ENCODE peak calls at places on chromosomes 16 and 17, in ten cellular contexts. A, Y, K, N, O, E, J, U, C and X are unnamed samples.
A peak's percentile ranks its signal among the peaks of the same experiment; 100 is the strongest.

GRCh38 chr17:76241776-76242175 is 1.5 kb upstream of the RNF157 start:
- DNase-seq in A (no peak), Y (no peak), K (no peak), N (no peak), O (no peak), E (no peak), J (no peak), U (no peak), C (no peak), X (no peak)

GRCh38 chr17:2243953-2244352 is 59.6 kb downstream of the SMG6 start:
- DNase-seq in A (no peak), Y (no peak), K (no peak), N (no peak), O (no peak), E (no peak), J (no peak), U (no peak), C (no peak), X (no peak)

GRCh38 chr17:40063034-40063765 is 435 bp downstream of the THRA start:
- DNase-seq in A (peak; percentile 70), Y (no peak), K (peak; percentile 48), N (peak; percentile 81), O (peak; percentile 64), E (peak; percentile 51), J (no peak), U (peak; percentile 56), C (peak; percentile 61), X (no peak)

GRCh38 chr16:17294856-17295255 is 175.9 kb downstream of the XYLT1 start:
- DNase-seq in A (no peak), Y (no peak), K (no peak), N (no peak), O (no peak), E (no peak), J (no peak), U (no peak), C (no peak), X (no peak)

GRCh38 chr17:77316191-77316641 is 175.4 kb downstream of the SEC14L1 start:
- DNase-seq in A (peak; percentile 64), Y (no peak), K (no peak), N (peak; percentile 42), O (no peak), E (no peak), J (no peak), U (no peak), C (peak; percentile 92), X (no peak)

GRCh38 chr16:20611350-20611902 is 35.3 kb upstream of the ACSM2B start:
- DNase-seq in A (peak; percentile 39), Y (no peak), K (no peak), N (peak; percentile 72), O (no peak), E (peak; percentile 84), J (no peak), U (no peak), C (peak; percentile 21), X (no peak)

GRCh38 chr17:37483311-37484039 is 6.2 kb upstream of the DUSP14 start:
- DNase-seq in A (peak; percentile 26), Y (peak; percentile 35), K (no peak), N (no peak), O (no peak), E (no peak), J (no peak), U (no peak), C (no peak), X (no peak)

GRCh38 chr17:44324092-44324570 is 492 bp downstream of the SLC25A39 start:
- DNase-seq in A (peak; percentile 34), Y (no peak), K (no peak), N (no peak), O (peak; percentile 51), E (no peak), J (no peak), U (no peak), C (peak; percentile 49), X (no peak)

GRCh38 chr17:80103686-80104085 is 2.3 kb downstream of the GAA start:
- DNase-seq in A (no peak), Y (no peak), K (no peak), N (peak; percentile 51), O (peak; percentile 41), E (no peak), J (no peak), U (no peak), C (no peak), X (no peak)

GRCh38 chr16:3731126-3731935 is 14.0 kb upstream of the TRAP1 start:
- DNase-seq in A (no peak), Y (no peak), K (no peak), N (peak; percentile 55), O (no peak), E (no peak), J (no peak), U (no peak), C (no peak), X (no peak)
- H3K36me3 ChIP-seq in A (peaks cover 5% of the 10 kb centered on the region), Y (peaks cover 3% of the 10 kb centered on the region), K (peaks cover 87% of the 10 kb centered on the region), N (peaks cover 47% of the 10 kb centered on the region), O (peaks cover 49% of the 10 kb centered on the region), E (peaks cover 100% of the 10 kb centered on the region), J (peaks cover 95% of the 10 kb centered on the region), U (peaks cover 32% of the 10 kb centered on the region), C (no peaks in the 10 kb centered on the region), X (peaks cover 33% of the 10 kb centered on the region)

GRCh38 chr16:88066680-88067529 is 115.7 kb downstream of the BANP start:
- DNase-seq in A (no peak), Y (no peak), K (no peak), N (peak; percentile 53), O (no peak), E (no peak), J (no peak), U (no peak), C (no peak), X (no peak)

GRCh38 chr16:88069397-88070168 is 118.3 kb downstream of the BANP start:
- DNase-seq in A (no peak), Y (no peak), K (no peak), N (no peak), O (no peak), E (peak; percentile 45), J (no peak), U (no peak), C (no peak), X (no peak)

GRCh38 chr16:88068476-88069396 is 117.5 kb downstream of the BANP start:
- DNase-seq in A (no peak), Y (no peak), K (no peak), N (peak; percentile 24), O (no peak), E (no peak), J (no peak), U (no peak), C (no peak), X (no peak)

GRCh38 chr16:88066234-88066633 is 115.0 kb downstream of the BANP start:
- DNase-seq in A (no peak), Y (no peak), K (no peak), N (no peak), O (no peak), E (no peak), J (no peak), U (no peak), C (no peak), X (no peak)

DNA sequence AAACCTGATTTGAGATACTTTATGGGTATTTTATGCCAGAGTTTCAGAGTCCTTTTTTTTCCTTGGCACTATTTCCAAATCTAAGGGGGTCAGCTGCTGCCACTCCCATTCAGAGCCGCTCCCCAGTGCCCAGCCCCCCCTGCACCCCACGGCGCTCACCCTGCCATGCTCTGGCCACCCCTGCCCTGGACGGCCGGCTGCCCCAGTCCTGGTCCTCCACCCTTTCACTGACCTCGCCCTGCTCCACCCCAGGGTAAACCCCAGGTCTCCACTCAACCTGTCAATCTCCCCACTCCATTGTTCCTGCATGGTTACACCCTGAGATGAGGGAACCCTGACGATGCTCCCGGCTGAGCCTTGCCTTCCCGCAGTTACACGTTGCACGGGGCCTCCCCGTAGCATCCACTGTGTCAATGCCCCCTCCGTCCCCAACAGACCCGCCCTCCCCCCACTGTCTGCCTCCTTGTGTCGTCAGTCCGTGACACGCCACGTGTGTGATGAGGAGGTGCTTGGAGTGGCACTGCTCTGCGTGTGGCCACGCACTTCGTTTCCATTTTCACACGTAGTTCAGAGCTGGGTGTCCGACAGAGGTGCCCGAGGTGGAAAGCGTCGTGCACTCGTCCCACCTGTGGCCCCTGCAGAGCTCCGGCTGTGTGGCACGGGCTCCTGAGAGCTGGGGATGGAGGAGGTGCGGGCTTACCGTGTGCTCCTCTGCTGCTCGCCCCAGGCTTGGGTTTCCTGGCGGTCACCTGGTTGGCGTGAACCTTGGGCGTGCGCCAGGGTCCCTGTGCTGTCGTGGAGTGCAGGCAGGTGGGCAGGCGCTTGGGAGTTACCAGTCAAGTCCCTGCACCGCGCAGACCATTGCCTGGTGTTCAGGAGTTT is 116.5 kb downstream of the BANP start:
- DNase-seq in A (no peak), Y (no peak), K (no peak), N (peak; percentile 50), O (no peak), E (no peak), J (no peak), U (no peak), C (no peak), X (no peak)
- H3K27ac ChIP-seq in A (no peak overlapping the region), Y (no peak overlapping the region), K (no peak overlapping the region), N (no peak overlapping the region), O (no peak overlapping the region), E (no peak overlapping the region), J (no peak overlapping the region), U (no peak overlapping the region), C (no peak overlapping the region), X (no peak overlapping the region)

GRCh38 chr17:15233971-15234370 is 31.2 kb downstream of the PMP22 start:
- DNase-seq in A (no peak), Y (no peak), K (no peak), N (no peak), O (no peak), E (no peak), J (no peak), U (no peak), C (no peak), X (no peak)

GRCh38 chr17:15238064-15238463 is 27.1 kb downstream of the PMP22 start:
- DNase-seq in A (no peak), Y (no peak), K (no peak), N (no peak), O (no peak), E (no peak), J (no peak), U (no peak), C (no peak), X (no peak)

GRCh38 chr17:15237106-15237425 is 28.1 kb downstream of the PMP22 start:
- DNase-seq in A (no peak), Y (no peak), K (no peak), N (no peak), O (no peak), E (no peak), J (no peak), U (no peak), C (no peak), X (no peak)

GRCh38 chr17:15239471-15239870 is 25.7 kb downstream of the PMP22 start:
- DNase-seq in A (no peak), Y (no peak), K (no peak), N (no peak), O (no peak), E (no peak), J (no peak), U (no peak), C (no peak), X (no peak)

GRCh38 chr17:15236281-15237105 is 28.6 kb downstream of the PMP22 start:
- DNase-seq in A (no peak), Y (no peak), K (no peak), N (no peak), O (no peak), E (no peak), J (no peak), U (no peak), C (no peak), X (no peak)
- H3K36me3 ChIP-seq in A (peaks cover 15% of the 10 kb centered on the region), Y (no peaks in the 10 kb centered on the region), K (no peaks in the 10 kb centered on the region), N (no peaks in the 10 kb centered on the region), O (no peaks in the 10 kb centered on the region), E (peaks cover 74% of the 10 kb centered on the region), J (no peaks in the 10 kb centered on the region), U (no peaks in the 10 kb centered on the region), C (no peaks in the 10 kb centered on the region), X (peaks cover 4% of the 10 kb centered on the region)

GRCh38 chr16:77943770-77944169 is 78.6 kb upstream of the CLEC3A start:
- DNase-seq in A (no peak), Y (no peak), K (no peak), N (no peak), O (no peak), E (no peak), J (no peak), U (no peak), C (no peak), X (no peak)
- H3K27ac ChIP-seq in A (no peak overlapping the region), Y (no peak overlapping the region), K (no peak overlapping the region), N (no peak overlapping the region), O (no peak overlapping the region), E (no peak overlapping the region), J (no peak overlapping the region), U (no peak overlapping the region), C (no peak overlapping the region), X (no peak overlapping the region)